ENCODE peak calls at places on chromosome 11, in ten cellular contexts. One of them, this sample, is unnamed.

GRCh38 chr11:97746832-97747231 is 1273.9 kb upstream of the CNTN5 start:
- DNase-seq in fibroblast of lung: no peak
- DNase-seq in GM06990: no peak
- DNase-seq in thyroid gland: no peak
- DNase-seq in A673: peak; percentile 8
- DNase-seq in cardiac muscle cell: no peak
- DNase-seq in left ventricle myocardium inferior: no peak
- DNase-seq in endodermal cell: no peak
- DNase-seq in AG04450: no peak
- DNase-seq in fibroblast of villous mesenchyme: no peak
- DNase-seq in this sample: no peak

GRCh38 chr11:78080818-78081495 is 1.3 kb upstream of the NDUFC2 start:
- DNase-seq in fibroblast of lung: peak; percentile 60
- DNase-seq in GM06990: no peak
- DNase-seq in thyroid gland: no peak
- DNase-seq in A673: no peak
- DNase-seq in cardiac muscle cell: no peak
- DNase-seq in left ventricle myocardium inferior: no peak
- DNase-seq in endodermal cell: no peak
- DNase-seq in AG04450: peak; percentile 13
- DNase-seq in fibroblast of villous mesenchyme: peak; percentile 81
- DNase-seq in this sample: no peak

GRCh38 chr11:102389253-102389652 is 42.2 kb downstream of the BIRC2 start:
- DNase-seq in fibroblast of lung: no peak
- DNase-seq in GM06990: no peak
- DNase-seq in thyroid gland: no peak
- DNase-seq in A673: no peak
- DNase-seq in cardiac muscle cell: no peak
- DNase-seq in left ventricle myocardium inferior: no peak
- DNase-seq in endodermal cell: no peak
- DNase-seq in AG04450: no peak
- DNase-seq in fibroblast of villous mesenchyme: no peak
- DNase-seq in this sample: no peak

GRCh38 chr11:11798586-11799438 is 43.0 kb upstream of the USP47 start:
- DNase-seq in fibroblast of lung: peak; percentile 82
- DNase-seq in GM06990: peak; percentile 25
- DNase-seq in thyroid gland: peak; percentile 91
- DNase-seq in A673: peak; percentile 75
- DNase-seq in cardiac muscle cell: peak; percentile 86
- DNase-seq in left ventricle myocardium inferior: peak; percentile 85
- DNase-seq in endodermal cell: peak; percentile 90
- DNase-seq in AG04450: peak; percentile 38
- DNase-seq in fibroblast of villous mesenchyme: peak; percentile 81
- DNase-seq in this sample: peak; percentile 58

GRCh38 chr11:69834811-69835800 is 15.9 kb upstream of the FGF3 start:
- DNase-seq in fibroblast of lung: no peak
- DNase-seq in GM06990: no peak
- DNase-seq in thyroid gland: no peak
- DNase-seq in A673: no peak
- DNase-seq in cardiac muscle cell: no peak
- DNase-seq in left ventricle myocardium inferior: no peak
- DNase-seq in endodermal cell: peak; percentile 73
- DNase-seq in AG04450: no peak
- DNase-seq in fibroblast of villous mesenchyme: no peak
- DNase-seq in this sample: no peak

GRCh38 chr11:78667462-78667861 is 92.8 kb upstream of the NARS2 start:
- DNase-seq in fibroblast of lung: no peak
- DNase-seq in GM06990: no peak
- DNase-seq in thyroid gland: no peak
- DNase-seq in A673: no peak
- DNase-seq in cardiac muscle cell: no peak
- DNase-seq in left ventricle myocardium inferior: no peak
- DNase-seq in endodermal cell: no peak
- DNase-seq in AG04450: no peak
- DNase-seq in fibroblast of villous mesenchyme: no peak
- DNase-seq in this sample: no peak

GRCh38 chr11:110438017-110438416 is 8.3 kb downstream of the FDX1 start:
- DNase-seq in fibroblast of lung: no peak
- DNase-seq in GM06990: no peak
- DNase-seq in thyroid gland: no peak
- DNase-seq in A673: peak; percentile 77
- DNase-seq in cardiac muscle cell: no peak
- DNase-seq in left ventricle myocardium inferior: no peak
- DNase-seq in endodermal cell: no peak
- DNase-seq in AG04450: no peak
- DNase-seq in fibroblast of villous mesenchyme: no peak
- DNase-seq in this sample: no peak

GRCh38 chr11:114291847-114292680 is 4.1 kb upstream of the NNMT start:
- DNase-seq in fibroblast of lung: peak; percentile 71
- DNase-seq in GM06990: no peak
- DNase-seq in thyroid gland: no peak
- DNase-seq in A673: no peak
- DNase-seq in cardiac muscle cell: no peak
- DNase-seq in left ventricle myocardium inferior: no peak
- DNase-seq in endodermal cell: no peak
- DNase-seq in AG04450: no peak
- DNase-seq in fibroblast of villous mesenchyme: peak; percentile 81
- DNase-seq in this sample: no peak

GRCh38 chr11:58629857-58630256 is 7.4 kb downstream of the CNTF start:
- DNase-seq in fibroblast of lung: peak; percentile 76
- DNase-seq in GM06990: no peak
- DNase-seq in thyroid gland: no peak
- DNase-seq in A673: peak; percentile 78
- DNase-seq in cardiac muscle cell: peak; percentile 53
- DNase-seq in left ventricle myocardium inferior: no peak
- DNase-seq in endodermal cell: peak; percentile 58
- DNase-seq in AG04450: peak; percentile 24
- DNase-seq in fibroblast of villous mesenchyme: peak; percentile 73
- DNase-seq in this sample: no peak

GRCh38 chr11:102097175-102097574 is 13.1 kb upstream of the YAP1 start:
- DNase-seq in fibroblast of lung: peak; percentile 54
- DNase-seq in GM06990: no peak
- DNase-seq in thyroid gland: no peak
- DNase-seq in A673: no peak
- DNase-seq in cardiac muscle cell: no peak
- DNase-seq in left ventricle myocardium inferior: no peak
- DNase-seq in endodermal cell: no peak
- DNase-seq in AG04450: no peak
- DNase-seq in fibroblast of villous mesenchyme: no peak
- DNase-seq in this sample: no peak

GRCh38 chr11:12981879-12982531 is 27.1 kb upstream of the RASSF10 start:
- DNase-seq in fibroblast of lung: peak; percentile 12
- DNase-seq in GM06990: no peak
- DNase-seq in thyroid gland: no peak
- DNase-seq in A673: no peak
- DNase-seq in cardiac muscle cell: no peak
- DNase-seq in left ventricle myocardium inferior: no peak
- DNase-seq in endodermal cell: no peak
- DNase-seq in AG04450: no peak
- DNase-seq in fibroblast of villous mesenchyme: peak; percentile 10
- DNase-seq in this sample: no peak

GRCh38 chr11:106177311-106177710 is 99.8 kb downstream of the AASDHPPT start:
- DNase-seq in fibroblast of lung: no peak
- DNase-seq in GM06990: no peak
- DNase-seq in thyroid gland: no peak
- DNase-seq in A673: no peak
- DNase-seq in cardiac muscle cell: no peak
- DNase-seq in left ventricle myocardium inferior: no peak
- DNase-seq in endodermal cell: peak; percentile 50
- DNase-seq in AG04450: no peak
- DNase-seq in fibroblast of villous mesenchyme: no peak
- DNase-seq in this sample: no peak

GRCh38 chr11:1508986-1509385 is 22.4 kb upstream of the MOB2 start:
- DNase-seq in fibroblast of lung: no peak
- DNase-seq in GM06990: no peak
- DNase-seq in thyroid gland: peak; percentile 51
- DNase-seq in A673: no peak
- DNase-seq in cardiac muscle cell: no peak
- DNase-seq in left ventricle myocardium inferior: peak; percentile 10
- DNase-seq in endodermal cell: no peak
- DNase-seq in AG04450: no peak
- DNase-seq in fibroblast of villous mesenchyme: no peak
- DNase-seq in this sample: no peak

GRCh38 chr11:63938481-63939350 is at the start of gene NAA40:
- DNase-seq in fibroblast of lung: peak; percentile 93
- DNase-seq in GM06990: peak; percentile 99
- DNase-seq in thyroid gland: peak; percentile 99
- DNase-seq in A673: peak; percentile 97
- DNase-seq in cardiac muscle cell: peak; percentile 99
- DNase-seq in left ventricle myocardium inferior: peak; percentile 87
- DNase-seq in endodermal cell: peak; percentile 99
- DNase-seq in AG04450: peak; percentile 90
- DNase-seq in fibroblast of villous mesenchyme: peak; percentile 91
- DNase-seq in this sample: peak; percentile 88
- TF ChIP-seq CTCF in fibroblast of lung: no peak
- TF ChIP-seq CTCF in GM06990: no peak
- TF ChIP-seq CTCF in thyroid gland: no peak
- TF ChIP-seq CTCF in A673: no peak
- TF ChIP-seq CTCF in cardiac muscle cell: no peak
- TF ChIP-seq CTCF in left ventricle myocardium inferior: no peak
- TF ChIP-seq CTCF in endodermal cell: no peak
- TF ChIP-seq CTCF in AG04450: no peak
- TF ChIP-seq CTCF in fibroblast of villous mesenchyme: peak; percentile 1
- TF ChIP-seq CTCF in this sample: no peak

DNA sequence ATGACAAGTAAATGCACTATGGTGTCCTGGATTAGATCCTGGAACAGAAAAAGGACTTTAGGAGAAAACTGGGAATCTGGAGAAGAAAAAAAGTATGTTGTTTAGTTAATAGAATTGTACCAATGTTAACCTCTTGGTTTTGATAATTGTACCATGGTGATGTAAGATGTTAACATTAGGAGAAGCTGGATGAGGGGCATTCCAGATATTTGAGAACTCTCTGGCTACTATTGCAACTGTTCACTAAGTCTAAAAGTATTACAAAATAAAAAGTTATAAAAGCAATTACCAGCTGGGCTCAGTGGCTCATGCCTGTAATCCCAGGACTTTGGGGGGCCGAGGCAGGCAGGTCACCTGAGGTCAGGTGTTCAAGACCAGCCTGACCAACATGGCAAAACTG is 66.5 kb downstream of the EXT2 start:
- DNase-seq in fibroblast of lung: no peak
- DNase-seq in GM06990: no peak
- DNase-seq in thyroid gland: no peak
- DNase-seq in A673: no peak
- DNase-seq in cardiac muscle cell: no peak
- DNase-seq in left ventricle myocardium inferior: no peak
- DNase-seq in endodermal cell: no peak
- DNase-seq in AG04450: no peak
- DNase-seq in fibroblast of villous mesenchyme: no peak
- DNase-seq in this sample: no peak
- TF ChIP-seq CTCF in fibroblast of lung: no peak
- TF ChIP-seq CTCF in GM06990: no peak
- TF ChIP-seq CTCF in thyroid gland: no peak
- TF ChIP-seq CTCF in A673: no peak
- TF ChIP-seq CTCF in cardiac muscle cell: no peak
- TF ChIP-seq CTCF in left ventricle myocardium inferior: no peak
- TF ChIP-seq CTCF in endodermal cell: no peak
- TF ChIP-seq CTCF in AG04450: no peak
- TF ChIP-seq CTCF in fibroblast of villous mesenchyme: no peak
- TF ChIP-seq CTCF in this sample: no peak

GRCh38 chr11:120900642-120901041 is 123.3 kb upstream of the TBCEL start:
- DNase-seq in fibroblast of lung: no peak
- DNase-seq in GM06990: no peak
- DNase-seq in thyroid gland: no peak
- DNase-seq in A673: no peak
- DNase-seq in cardiac muscle cell: peak; percentile 80
- DNase-seq in left ventricle myocardium inferior: no peak
- DNase-seq in endodermal cell: peak; percentile 79
- DNase-seq in AG04450: no peak
- DNase-seq in fibroblast of villous mesenchyme: no peak
- DNase-seq in this sample: no peak

GRCh38 chr11:120907971-120908370 is 115.9 kb upstream of the TBCEL start:
- DNase-seq in fibroblast of lung: no peak
- DNase-seq in GM06990: no peak
- DNase-seq in thyroid gland: no peak
- DNase-seq in A673: no peak
- DNase-seq in cardiac muscle cell: no peak
- DNase-seq in left ventricle myocardium inferior: no peak
- DNase-seq in endodermal cell: no peak
- DNase-seq in AG04450: no peak
- DNase-seq in fibroblast of villous mesenchyme: no peak
- DNase-seq in this sample: no peak

GRCh38 chr11:120904116-120904515 is 119.8 kb upstream of the TBCEL start:
- DNase-seq in fibroblast of lung: no peak
- DNase-seq in GM06990: no peak
- DNase-seq in thyroid gland: no peak
- DNase-seq in A673: no peak
- DNase-seq in cardiac muscle cell: no peak
- DNase-seq in left ventricle myocardium inferior: no peak
- DNase-seq in endodermal cell: no peak
- DNase-seq in AG04450: no peak
- DNase-seq in fibroblast of villous mesenchyme: no peak
- DNase-seq in this sample: no peak

GRCh38 chr11:120906752-120907151 is 117.2 kb upstream of the TBCEL start:
- DNase-seq in fibroblast of lung: no peak
- DNase-seq in GM06990: no peak
- DNase-seq in thyroid gland: no peak
- DNase-seq in A673: no peak
- DNase-seq in cardiac muscle cell: no peak
- DNase-seq in left ventricle myocardium inferior: no peak
- DNase-seq in endodermal cell: no peak
- DNase-seq in AG04450: no peak
- DNase-seq in fibroblast of villous mesenchyme: no peak
- DNase-seq in this sample: no peak

GRCh38 chr11:120903686-120904085 is 120.2 kb upstream of the TBCEL start:
- DNase-seq in fibroblast of lung: no peak
- DNase-seq in GM06990: no peak
- DNase-seq in thyroid gland: no peak
- DNase-seq in A673: no peak
- DNase-seq in cardiac muscle cell: no peak
- DNase-seq in left ventricle myocardium inferior: no peak
- DNase-seq in endodermal cell: no peak
- DNase-seq in AG04450: no peak
- DNase-seq in fibroblast of villous mesenchyme: no peak
- DNase-seq in this sample: no peak
- TF ChIP-seq CTCF in fibroblast of lung: no peak
- TF ChIP-seq CTCF in GM06990: no peak
- TF ChIP-seq CTCF in thyroid gland: no peak
- TF ChIP-seq CTCF in A673: no peak
- TF ChIP-seq CTCF in cardiac muscle cell: no peak
- TF ChIP-seq CTCF in left ventricle myocardium inferior: no peak
- TF ChIP-seq CTCF in endodermal cell: no peak
- TF ChIP-seq CTCF in AG04450: no peak
- TF ChIP-seq CTCF in fibroblast of villous mesenchyme: no peak
- TF ChIP-seq CTCF in this sample: no peak

DNA sequence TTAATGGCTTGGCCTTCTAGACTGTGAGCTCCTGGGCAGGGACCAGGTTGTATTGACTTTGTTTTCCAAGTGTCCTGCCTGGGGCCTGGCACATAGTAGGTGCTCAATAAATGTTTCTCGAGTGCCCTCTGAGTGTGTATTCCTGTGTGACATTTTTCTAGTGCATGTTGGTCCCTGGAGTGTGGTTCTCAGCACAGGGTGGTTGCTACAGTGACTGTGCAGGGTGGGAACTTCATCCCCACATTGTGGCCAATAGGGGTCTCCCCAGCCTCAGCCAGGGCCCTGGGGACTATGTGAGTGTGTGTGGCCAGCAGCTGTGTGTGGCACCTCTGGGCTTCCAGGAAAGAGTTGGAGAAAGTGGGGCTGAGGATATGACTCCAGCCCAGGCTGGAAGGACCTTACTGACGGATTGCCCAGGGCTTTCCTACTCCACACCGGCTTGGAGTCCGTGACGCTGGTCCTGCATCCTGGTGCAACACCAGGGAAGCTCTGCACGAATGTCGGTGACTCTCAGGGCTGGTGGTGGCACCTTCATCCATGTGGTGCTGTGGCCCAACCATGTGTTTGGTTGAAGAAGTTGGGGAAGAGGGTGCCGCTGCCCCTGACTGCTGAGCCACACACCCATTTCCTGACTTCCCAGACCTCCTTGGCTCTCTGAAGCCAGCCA is 9.0 kb upstream of the MARK2 start:
- DNase-seq in fibroblast of lung: peak; percentile 49
- DNase-seq in GM06990: no peak
- DNase-seq in thyroid gland: no peak
- DNase-seq in A673: peak; percentile 72
- DNase-seq in cardiac muscle cell: peak; percentile 60
- DNase-seq in left ventricle myocardium inferior: no peak
- DNase-seq in endodermal cell: peak; percentile 83
- DNase-seq in AG04450: no peak
- DNase-seq in fibroblast of villous mesenchyme: peak; percentile 38
- DNase-seq in this sample: peak; percentile 29
- TF ChIP-seq CTCF in fibroblast of lung: peak; percentile 24
- TF ChIP-seq CTCF in GM06990: peak; percentile 53
- TF ChIP-seq CTCF in thyroid gland: peak; percentile 36
- TF ChIP-seq CTCF in A673: peak; percentile 67
- TF ChIP-seq CTCF in cardiac muscle cell: peak; percentile 34
- TF ChIP-seq CTCF in left ventricle myocardium inferior: peak; percentile 36
- TF ChIP-seq CTCF in endodermal cell: peak; percentile 69
- TF ChIP-seq CTCF in AG04450: peak; percentile 47
- TF ChIP-seq CTCF in fibroblast of villous mesenchyme: peak; percentile 52
- TF ChIP-seq CTCF in this sample: peak; percentile 41

This sample was measured in neural crest cell.